ENCODE peak calls at places on chromosome 2, in five cellular contexts. S is A549, A is Peyer's patch, W is heart left ventricle, V is adrenal gland. Q is an unnamed sample.
A peak's percentile ranks its signal among the peaks of the same experiment; 100 is the strongest.

GRCh38 chr2:200829258-200829655 is 17.5 kb downstream of the BZW1 start:
- DNase-seq in A (no peak), S (no peak), W (no peak), V (no peak), Q (no peak)

GRCh38 chr2:164369416-164369815 is 251.9 kb downstream of the GRB14 start:
- DNase-seq in V (no peak), S (no peak), A (no peak), W (no peak), Q (no peak)

GRCh38 chr2:205876127-205876526 is 193.8 kb downstream of the NRP2 start:
- DNase-seq in W (no peak), S (no peak), V (no peak), A (no peak), Q (no peak)

GRCh38 chr2:33570681-33571080 is 28.4 kb downstream of the FAM98A start:
- DNase-seq in A (no peak), S (no peak), W (no peak), V (no peak), Q (no peak)

GRCh38 chr2:175880-176800 is 87.7 kb downstream of the SH3YL1 start:
- DNase-seq in A (no peak), V (peak; percentile 85), W (no peak), S (no peak), Q (no peak)

GRCh38 chr2:96895709-96896651 is 26.1 kb upstream of the SEMA4C start:
- DNase-seq in W (no peak), V (no peak), A (no peak), S (no peak), Q (no peak)

GRCh38 chr2:144183744-144184143 is 336.2 kb downstream of the ZEB2 start:
- DNase-seq in V (no peak), S (no peak), A (no peak), W (no peak), Q (peak; percentile 26)

GRCh38 chr2:12227941-12228608 is 481.6 kb downstream of the LPIN1 start:
- DNase-seq in A (no peak), W (no peak), V (no peak), S (no peak), Q (no peak)

GRCh38 chr2:215920244-215921100 is 92.9 kb downstream of the MREG start:
- DNase-seq in A (peak; percentile 52), S (peak; percentile 81), V (peak; percentile 82), W (no peak), Q (peak; percentile 57)

GRCh38 chr2:170815746-170816498 is 765 bp upstream of the GAD1 start:
- DNase-seq in A (peak; percentile 63), S (peak; percentile 67), V (peak; percentile 76), W (peak; percentile 74), Q (no peak)

GRCh38 chr2:120287183-120288015 is 34.7 kb downstream of the RALB start:
- DNase-seq in S (peak; percentile 71), A (no peak), V (no peak), W (no peak), Q (peak; percentile 77)

GRCh38 chr2:241945311-241945710 is 75.8 kb downstream of the RTP5 start:
- DNase-seq in A (peak; percentile 11), S (no peak), V (no peak), W (no peak), Q (no peak)

GRCh38 chr2:19684516-19684915 is 217.3 kb downstream of the TTC32 start:
- DNase-seq in V (no peak), S (no peak), W (no peak), A (no peak), Q (no peak)

GRCh38 chr2:195390686-195391085 is 266.3 kb upstream of the SLC39A10 start:
- DNase-seq in V (no peak), W (no peak), S (no peak), A (no peak), Q (no peak)

GRCh38 chr2:6454286-6454990 is 411.3 kb downstream of the CMPK2 start:
- DNase-seq in S (no peak), W (no peak), A (no peak), V (no peak), Q (no peak)

GRCh38 chr2:134988994-134989605 is 58.1 kb downstream of the MAP3K19 start:
- DNase-seq in W (no peak), V (no peak), S (peak; percentile 40), A (no peak), Q (no peak)

GRCh38 chr2:52113338-52113737 is 1081.4 kb upstream of the NRXN1 start:
- DNase-seq in W (no peak), S (no peak), V (no peak), A (no peak), Q (no peak)

GRCh38 chr2:98463551-98463971 is 18.9 kb downstream of the INPP4A start:
- DNase-seq in V (no peak), W (no peak), S (no peak), A (no peak), Q (no peak)

GRCh38 chr2:175742367-175742766 is 259.7 kb downstream of the LNPK start:
- DNase-seq in S (no peak), A (no peak), W (no peak), V (no peak), Q (no peak)

GRCh38 chr2:222064286-222064685 is 234.5 kb downstream of the PAX3 start:
- DNase-seq in S (no peak), W (no peak), A (no peak), V (no peak), Q (no peak)

GRCh38 chr2:3595985-3596384 is 1.1 kb downstream of the COLEC11 start:
- DNase-seq in S (no peak), A (no peak), W (no peak), V (no peak), Q (no peak)

GRCh38 chr2:159155315-159155714 is 131.2 kb downstream of the WDSUB1 start:
- DNase-seq in V (no peak), A (peak; percentile 72), S (no peak), W (no peak), Q (no peak)

GRCh38 chr2:119108186-119108585 is 50.4 kb downstream of the C1QL2 start:
- DNase-seq in W (no peak), A (no peak), V (no peak), S (no peak), Q (no peak)

GRCh38 chr2:201414099-201415023 is 36.9 kb downstream of the TRAK2 start:
- DNase-seq in V (no peak), A (no peak), W (no peak), S (no peak), Q (peak; percentile 22)

GRCh38 chr2:26292646-26293045 is 47.9 kb downstream of the HADHB start:
- DNase-seq in S (no peak), W (no peak), A (no peak), V (no peak), Q (no peak)

GRCh38 chr2:151619337-151619989 is 114.8 kb downstream of the NEB start:
- DNase-seq in V (peak; percentile 33), W (no peak), A (no peak), S (peak; percentile 68), Q (no peak)

GRCh38 chr2:181678033-181678586 is 2.2 kb downstream of the NEUROD1 start:
- DNase-seq in A (peak; percentile 65), V (peak; percentile 66), S (peak; percentile 69), W (peak; percentile 68), Q (no peak)

GRCh38 chr2:31125918-31126695 is 12.1 kb downstream of the GALNT14 start:
- DNase-seq in V (no peak), A (no peak), S (peak; percentile 32), W (no peak), Q (no peak)

GRCh38 chr2:42435641-42436040 is 58.1 kb downstream of the KCNG3 start:
- DNase-seq in A (no peak), S (no peak), W (no peak), V (no peak), Q (no peak)

GRCh38 chr2:74002515-74003391 is 18.0 kb downstream of the TET3 start:
- DNase-seq in W (peak; percentile 94), A (peak; percentile 90), V (peak; percentile 76), S (peak; percentile 33), Q (no peak)
- TF ChIP-seq CTCF in W (no peak), A (peak; percentile 42), V (peak; percentile 18), S (no peak), Q (peak; percentile 2)

GRCh38 chr2:204727368-204727767 is 182.1 kb downstream of the PARD3B start:
- DNase-seq in W (no peak), S (no peak), A (no peak), V (no peak), Q (no peak)

GRCh38 chr2:204737296-204737695 is 192.0 kb downstream of the PARD3B start:
- DNase-seq in W (no peak), V (no peak), S (no peak), A (no peak), Q (no peak)

GRCh38 chr2:204730588-204730987 is 185.3 kb downstream of the PARD3B start:
- DNase-seq in W (no peak), V (no peak), A (no peak), S (no peak), Q (no peak)

GRCh38 chr2:204726831-204727230 is 181.6 kb downstream of the PARD3B start:
- DNase-seq in S (no peak), W (no peak), V (no peak), A (no peak), Q (no peak)

GRCh38 chr2:204731996-204732395 is 186.7 kb downstream of the PARD3B start:
- DNase-seq in A (no peak), V (no peak), W (no peak), S (no peak), Q (no peak)
- H3K4me3 ChIP-seq in A (no peak overlapping the region), V (no peak overlapping the region), W (no peak overlapping the region), S (no peak overlapping the region), Q (no peak overlapping the region)

DNA sequence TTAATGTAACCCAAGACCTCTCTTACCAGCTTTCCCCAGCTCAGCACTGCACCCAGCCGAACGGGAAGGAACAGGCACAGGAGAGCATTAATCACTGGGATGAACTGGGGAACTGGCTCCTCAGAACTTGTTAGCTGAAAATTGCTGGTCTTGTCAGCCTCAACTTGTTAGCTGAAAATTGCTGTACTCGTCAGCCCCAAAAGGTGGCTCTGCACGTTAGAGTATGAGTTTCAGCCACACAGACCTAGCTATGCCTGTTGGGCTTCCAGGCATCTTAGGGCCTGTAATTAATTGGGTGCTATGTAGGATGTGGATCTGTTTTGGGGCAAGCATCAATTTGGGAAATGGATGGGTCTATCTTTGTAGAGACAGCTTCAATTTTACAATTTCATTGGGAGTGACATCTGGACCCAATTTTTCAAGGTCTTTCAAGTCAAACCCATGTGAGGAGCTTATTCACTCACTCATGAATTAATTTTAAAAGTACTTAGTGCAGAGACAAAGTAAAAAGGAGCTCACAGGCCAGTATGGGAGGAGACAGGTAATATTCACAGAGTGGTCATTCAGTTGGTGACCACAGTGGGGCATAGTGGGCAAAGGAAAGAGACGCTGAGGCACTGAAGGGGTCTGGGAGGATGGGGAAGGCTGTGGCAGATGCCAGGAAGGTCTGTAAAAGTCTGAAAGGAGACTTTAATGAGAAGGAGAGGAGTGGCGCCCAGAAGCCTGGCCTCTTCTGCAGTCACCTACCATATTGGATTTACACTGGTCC is 75.8 kb downstream of the CD8B2 start:
- DNase-seq in A (no peak), W (no peak), V (no peak), S (no peak), Q (no peak)
- TF ChIP-seq CTCF in A (no peak), W (peak; percentile 20), V (peak; percentile 6), S (peak; percentile 29), Q (no peak)

GRCh38 chr2:114167799-114168198 is 274.6 kb upstream of the DPP10 start:
- DNase-seq in A (no peak), V (no peak), W (no peak), S (no peak), Q (no peak)

GRCh38 chr2:114175507-114175906 is 266.9 kb upstream of the DPP10 start:
- DNase-seq in V (no peak), S (no peak), A (no peak), W (no peak), Q (no peak)

DNA sequence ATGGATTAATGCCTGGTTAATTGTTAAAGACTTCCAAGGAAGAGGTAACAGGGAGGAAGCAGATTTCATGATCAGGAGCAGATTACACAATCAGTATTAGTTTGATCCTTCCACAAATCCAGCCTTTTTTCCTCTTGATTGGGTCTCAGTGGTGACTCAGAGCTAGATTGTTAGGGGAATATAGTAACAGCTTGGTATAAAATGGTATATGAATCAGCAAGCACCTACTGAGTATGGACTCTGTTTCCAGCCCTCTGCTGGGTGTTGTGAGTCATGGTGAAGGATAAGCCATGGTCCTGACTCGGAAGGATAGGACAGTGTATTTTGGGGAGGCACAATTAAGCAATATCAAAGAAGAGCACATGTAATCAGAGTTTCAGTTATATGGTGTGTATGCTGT is 272.4 kb upstream of the DPP10 start:
- DNase-seq in V (no peak), A (no peak), S (no peak), W (no peak), Q (no peak)
- H3K4me3 ChIP-seq in V (no peak overlapping the region), A (no peak overlapping the region), S (no peak overlapping the region), W (no peak overlapping the region), Q (no peak overlapping the region)